ENCODE peak calls at places on chromosomes 2 and 18, in four cellular contexts. I is HFFc6, V is nephron progenitor cell, P is Calu3. G is an unnamed sample.
A peak's percentile ranks its signal among the peaks of the same experiment; 100 is the strongest.

GRCh38 chr2:64780041-64780440 is 126.3 kb upstream of the SERTAD2 start:
- DNase-seq in P (no peak), V (no peak), I (peak; percentile 32), G (no peak)

GRCh38 chr2:152761171-152761570 is 42.8 kb downstream of the ARL6IP6 start:
- DNase-seq in P (no peak), V (no peak), I (no peak), G (no peak)

GRCh38 chr2:152307863-152308262 is 27.1 kb upstream of the FMNL2 start:
- DNase-seq in I (no peak), V (no peak), P (no peak), G (no peak)

GRCh38 chr2:120738786-120739771 is 3.4 kb downstream of the GLI2 start:
- DNase-seq in I (no peak), V (no peak), P (no peak), G (no peak)

GRCh38 chr2:152606965-152607364 is 110.3 kb downstream of the PRPF40A start:
- DNase-seq in P (no peak), V (no peak), I (no peak), G (no peak)

GRCh38 chr2:159297042-159297707 is 10.7 kb upstream of the WDSUB1 start:
- DNase-seq in I (no peak), V (no peak), P (peak; percentile 6), G (no peak)

GRCh38 chr2:172334988-172335387 is 92.4 kb upstream of the ITGA6 start:
- DNase-seq in V (no peak), I (peak; percentile 13), P (no peak), G (no peak)

GRCh38 chr2:72963423-72964145 is 46.3 kb downstream of the EMX1 start:
- DNase-seq in P (no peak), V (no peak), I (no peak), G (no peak)

GRCh38 chr2:95050385-95051300 is 25.1 kb downstream of the MAL start:
- DNase-seq in I (no peak), V (no peak), P (no peak), G (no peak)

GRCh38 chr2:167212054-167212648 is 323.9 kb downstream of the XIRP2 start:
- DNase-seq in P (peak; percentile 71), V (peak; percentile 43), I (peak; percentile 45), G (peak; percentile 56)

GRCh38 chr2:42223822-42224268 is 54.7 kb downstream of the EML4 start:
- DNase-seq in P (no peak), I (peak; percentile 15), V (no peak), G (no peak)

GRCh38 chr2:160387558-160388262 is 105.9 kb downstream of the RBMS1 start:
- DNase-seq in I (peak; percentile 96), V (no peak), P (no peak), G (no peak)

GRCh38 chr2:144349674-144350073 is 170.2 kb downstream of the ZEB2 start:
- DNase-seq in V (no peak), I (no peak), P (no peak), G (no peak)

GRCh38 chr2:106599540-106599939 is 112.4 kb downstream of the CD8B2 start:
- DNase-seq in P (no peak), I (no peak), V (no peak), G (no peak)

GRCh38 chr2:106602042-106602441 is 114.9 kb downstream of the CD8B2 start:
- DNase-seq in V (no peak), I (no peak), P (no peak), G (no peak)

DNA sequence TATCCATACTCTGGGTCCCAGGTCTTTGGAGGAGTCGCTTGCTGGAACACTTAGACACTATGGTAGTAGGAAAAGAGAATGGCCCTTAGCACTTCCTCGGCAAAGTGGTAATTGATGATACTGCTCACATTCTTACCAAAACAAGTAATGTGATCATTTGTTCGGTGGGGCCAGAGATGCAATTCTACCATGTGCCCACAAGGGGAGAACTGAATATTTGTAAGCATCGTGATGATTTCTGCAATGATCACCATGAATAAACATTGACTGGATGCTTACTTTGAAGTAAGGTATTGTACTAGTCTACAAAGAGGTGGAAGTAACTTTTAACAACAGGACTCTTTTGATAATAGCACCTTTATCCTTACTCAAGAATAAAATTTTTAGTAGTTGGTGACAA is 109.7 kb downstream of the CD8B2 start:
- DNase-seq in P (no peak), V (no peak), I (no peak), G (no peak)
- TF ChIP-seq CTCF in P (no peak), V (peak; percentile 47), I (peak; percentile 74), G (peak; percentile 86)

GRCh38 chr2:63124209-63124608 is 73.6 kb downstream of the OTX1 start:
- DNase-seq in P (no peak), I (no peak), V (no peak), G (no peak)

GRCh38 chr2:63124850-63125249 is 74.2 kb downstream of the OTX1 start:
- DNase-seq in P (no peak), I (no peak), V (no peak), G (no peak)

GRCh38 chr2:63122921-63123320 is 72.3 kb downstream of the OTX1 start:
- DNase-seq in I (no peak), V (no peak), P (no peak), G (no peak)

GRCh38 chr2:63121055-63121834 is 70.6 kb downstream of the OTX1 start:
- DNase-seq in I (no peak), V (no peak), P (peak; percentile 4), G (no peak)
- TF ChIP-seq CTCF in I (no peak), V (no peak), P (no peak), G (no peak)

GRCh38 chr2:31413025-31413424 is 1.5 kb downstream of the XDH start:
- DNase-seq in P (no peak), I (peak; percentile 49), V (no peak), G (no peak)

GRCh38 chr2:31415421-31415820 is 879 bp upstream of the XDH start:
- DNase-seq in P (no peak), I (peak; percentile 35), V (no peak), G (no peak)

GRCh38 chr2:31411771-31412170 is 2.8 kb downstream of the XDH start:
- DNase-seq in P (no peak), V (no peak), I (no peak), G (no peak)

GRCh38 chr2:31414601-31415241 is at the start of gene XDH:
- DNase-seq in P (peak; percentile 49), I (peak; percentile 30), V (no peak), G (no peak)

DNA sequence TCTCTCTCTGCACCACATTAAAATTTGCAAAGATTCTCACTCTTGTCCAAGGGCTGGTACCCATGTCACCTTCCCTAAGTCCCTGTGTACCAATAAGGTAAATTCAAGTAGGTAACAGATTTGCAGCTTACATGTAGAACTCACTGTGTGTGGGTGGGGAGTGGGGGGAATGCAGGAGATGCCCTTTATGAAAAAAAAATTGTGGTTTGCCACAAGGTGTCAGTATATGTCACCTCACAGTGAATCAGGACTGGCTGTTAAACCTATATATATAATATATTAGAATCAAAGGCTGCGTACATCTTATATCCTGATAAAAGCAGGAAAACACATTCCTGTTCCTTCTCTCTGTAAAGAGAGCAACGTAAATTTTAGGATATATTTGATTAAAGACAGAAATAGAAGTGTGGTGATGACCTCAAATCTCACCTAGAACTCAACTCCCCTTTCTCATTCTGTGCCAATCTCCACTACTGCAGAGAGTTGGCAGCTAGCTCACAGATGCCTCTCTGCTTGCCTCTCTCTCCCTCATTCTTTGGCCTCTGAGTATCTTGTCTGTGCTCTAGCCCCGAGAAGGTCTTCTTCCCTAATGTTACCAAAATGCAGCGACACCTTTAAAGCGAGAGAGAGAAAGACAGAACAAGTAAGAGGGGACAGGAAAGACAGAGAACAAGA is 529 bp downstream of the XDH start:
- DNase-seq in V (no peak), P (no peak), I (no peak), G (no peak)
- TF ChIP-seq CTCF in V (no peak), P (peak; percentile 51), I (peak; percentile 57), G (no peak)

GRCh38 chr18:49206717-49207116 is 253.7 kb downstream of the DYM start:
- DNase-seq in I (peak; percentile 13), V (no peak), P (no peak), G (no peak)
- TF ChIP-seq CTCF in I (peak; percentile 57), V (no peak), P (no peak), G (no peak)

GRCh38 chr18:22195052-22195451 is 25.7 kb downstream of the GATA6 start:
- DNase-seq in P (no peak), I (no peak), V (no peak), G (no peak)
- TF ChIP-seq CTCF in P (no peak), I (no peak), V (no peak), G (no peak)

DNA sequence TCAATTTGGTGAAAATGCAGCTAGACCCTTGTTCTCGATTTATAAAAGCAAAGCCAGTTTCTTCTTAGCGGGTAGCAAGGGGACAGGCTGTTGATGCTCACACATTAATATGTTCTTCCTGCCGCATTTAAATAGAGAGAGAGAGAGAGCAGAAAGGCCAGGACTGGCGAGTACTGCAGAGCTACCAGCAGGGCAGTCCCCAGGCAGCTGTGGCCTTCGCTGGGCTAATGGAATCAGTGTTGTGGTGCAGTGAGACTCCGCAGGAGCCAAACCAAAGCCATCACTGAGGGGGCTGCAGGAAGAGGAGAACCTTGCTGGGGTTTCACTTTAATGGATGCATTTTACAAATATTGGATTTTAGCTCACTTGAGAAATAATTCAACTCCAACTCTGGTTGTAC is 223.6 kb downstream of the ACTR3 start:
- DNase-seq in I (no peak), V (no peak), P (no peak), G (no peak)
- TF ChIP-seq CTCF in I (no peak), V (no peak), P (no peak), G (no peak)

GRCh38 chr2:234308073-234308813 is 188.6 kb downstream of the ARL4C start:
- DNase-seq in V (no peak), P (no peak), I (no peak), G (no peak)
- TF ChIP-seq CTCF in V (no peak), P (no peak), I (peak; percentile 21), G (no peak)